ENCODE peak calls at places on chromosomes 6 and 20, in five cellular contexts. One of them, this sample, is unnamed.

GRCh38 chr6:41161851-41162552 is 914 bp downstream of the TREM2 start:
- DNase-seq in spleen: no peak
- DNase-seq in K562: no peak
- DNase-seq in HCT116: no peak
- DNase-seq in HL-60: peak; percentile 26
- DNase-seq in this sample: no peak

GRCh38 chr6:149223934-149224333 is 93.6 kb upstream of the TAB2 start:
- DNase-seq in spleen: no peak
- DNase-seq in HL-60: no peak
- DNase-seq in K562: no peak
- DNase-seq in HCT116: no peak
- DNase-seq in this sample: no peak

GRCh38 chr6:119484598-119484997 is 135.0 kb upstream of the MAN1A1 start:
- DNase-seq in spleen: no peak
- DNase-seq in HL-60: no peak
- DNase-seq in HCT116: peak; percentile 95
- DNase-seq in K562: no peak
- DNase-seq in this sample: no peak

GRCh38 chr6:52362443-52363221 is 681 bp downstream of the PAQR8 start:
- DNase-seq in spleen: peak; percentile 91
- DNase-seq in HCT116: no peak
- DNase-seq in K562: peak; percentile 48
- DNase-seq in HL-60: peak; percentile 35
- DNase-seq in this sample: no peak

GRCh38 chr6:131059486-131059885 is 3.6 kb downstream of the EPB41L2 start:
- DNase-seq in K562: no peak
- DNase-seq in HL-60: no peak
- DNase-seq in HCT116: no peak
- DNase-seq in spleen: no peak
- DNase-seq in this sample: peak; percentile 64

GRCh38 chr6:70709826-70710225 is 42.1 kb downstream of the SMAP1 start:
- DNase-seq in spleen: no peak
- DNase-seq in HL-60: no peak
- DNase-seq in K562: no peak
- DNase-seq in HCT116: no peak
- DNase-seq in this sample: no peak

GRCh38 chr6:74967821-74968220 is 238.0 kb downstream of the COL12A1 start:
- DNase-seq in K562: no peak
- DNase-seq in HL-60: peak; percentile 3
- DNase-seq in HCT116: no peak
- DNase-seq in spleen: no peak
- DNase-seq in this sample: no peak

GRCh38 chr6:74167951-74168350 is 471.9 kb downstream of the CD109 start:
- DNase-seq in HL-60: no peak
- DNase-seq in spleen: no peak
- DNase-seq in K562: no peak
- DNase-seq in HCT116: no peak
- DNase-seq in this sample: no peak

GRCh38 chr20:47688385-47689381 is 96.6 kb downstream of the SULF2 start:
- DNase-seq in HCT116: no peak
- DNase-seq in HL-60: no peak
- DNase-seq in spleen: no peak
- DNase-seq in K562: no peak
- DNase-seq in this sample: no peak

GRCh38 chr6:3232017-3232838 is 4.8 kb upstream of the TUBB2B start:
- DNase-seq in K562: no peak
- DNase-seq in HCT116: no peak
- DNase-seq in spleen: no peak
- DNase-seq in HL-60: no peak
- DNase-seq in this sample: no peak

GRCh38 chr20:49009899-49010631 is 36.0 kb upstream of the CSE1L start:
- DNase-seq in K562: no peak
- DNase-seq in spleen: no peak
- DNase-seq in HCT116: no peak
- DNase-seq in HL-60: no peak
- DNase-seq in this sample: no peak

GRCh38 chr20:8782804-8783203 is 286.1 kb upstream of the PLCB4 start:
- DNase-seq in K562: no peak
- DNase-seq in HL-60: no peak
- DNase-seq in HCT116: no peak
- DNase-seq in spleen: no peak
- DNase-seq in this sample: no peak

GRCh38 chr6:43308101-43308989 is at the start of gene CRIP3:
- DNase-seq in HL-60: no peak
- DNase-seq in K562: peak; percentile 67
- DNase-seq in spleen: peak; percentile 89
- DNase-seq in HCT116: no peak
- DNase-seq in this sample: peak; percentile 20

GRCh38 chr20:36199293-36200257 is 36.7 kb upstream of the AAR2 start:
- DNase-seq in K562: peak; percentile 83
- DNase-seq in HCT116: peak; percentile 45
- DNase-seq in spleen: peak; percentile 82
- DNase-seq in HL-60: peak; percentile 71
- DNase-seq in this sample: peak; percentile 68

GRCh38 chr6:26240157-26240980 is 124.6 kb upstream of the BTN3A2 start:
- DNase-seq in K562: no peak
- DNase-seq in spleen: peak; percentile 91
- DNase-seq in HCT116: no peak
- DNase-seq in HL-60: no peak
- DNase-seq in this sample: no peak

GRCh38 chr6:151340206-151340978 is 51.0 kb downstream of the ZBTB2 start:
- DNase-seq in spleen: no peak
- DNase-seq in HL-60: no peak
- DNase-seq in HCT116: no peak
- DNase-seq in K562: no peak
- DNase-seq in this sample: no peak

GRCh38 chr6:7273709-7274108 is 39.3 kb downstream of the SSR1 start:
- DNase-seq in spleen: no peak
- DNase-seq in HCT116: no peak
- DNase-seq in HL-60: no peak
- DNase-seq in K562: no peak
- DNase-seq in this sample: no peak

GRCh38 chr6:52506502-52506875 is 70.4 kb downstream of the TRAM2 start:
- DNase-seq in K562: no peak
- DNase-seq in HCT116: no peak
- DNase-seq in spleen: no peak
- DNase-seq in HL-60: no peak
- DNase-seq in this sample: no peak

GRCh38 chr6:112502348-112503130 is 155.4 kb downstream of the RFPL4B start:
- DNase-seq in HCT116: no peak
- DNase-seq in spleen: no peak
- DNase-seq in K562: no peak
- DNase-seq in HL-60: no peak
- DNase-seq in this sample: no peak

GRCh38 chr6:93825950-93826349 is 406.6 kb upstream of the EPHA7 start:
- DNase-seq in spleen: no peak
- DNase-seq in HCT116: no peak
- DNase-seq in HL-60: no peak
- DNase-seq in K562: no peak
- DNase-seq in this sample: no peak

GRCh38 chr6:93828553-93828952 is 409.2 kb upstream of the EPHA7 start:
- DNase-seq in K562: no peak
- DNase-seq in HL-60: no peak
- DNase-seq in HCT116: no peak
- DNase-seq in spleen: no peak
- DNase-seq in this sample: no peak

GRCh38 chr6:93829009-93829408 is 409.6 kb upstream of the EPHA7 start:
- DNase-seq in K562: no peak
- DNase-seq in HL-60: no peak
- DNase-seq in HCT116: no peak
- DNase-seq in spleen: no peak
- DNase-seq in this sample: no peak

GRCh38 chr6:93823489-93823888 is 404.1 kb upstream of the EPHA7 start:
- DNase-seq in HCT116: no peak
- DNase-seq in HL-60: no peak
- DNase-seq in spleen: no peak
- DNase-seq in K562: no peak
- DNase-seq in this sample: no peak

DNA sequence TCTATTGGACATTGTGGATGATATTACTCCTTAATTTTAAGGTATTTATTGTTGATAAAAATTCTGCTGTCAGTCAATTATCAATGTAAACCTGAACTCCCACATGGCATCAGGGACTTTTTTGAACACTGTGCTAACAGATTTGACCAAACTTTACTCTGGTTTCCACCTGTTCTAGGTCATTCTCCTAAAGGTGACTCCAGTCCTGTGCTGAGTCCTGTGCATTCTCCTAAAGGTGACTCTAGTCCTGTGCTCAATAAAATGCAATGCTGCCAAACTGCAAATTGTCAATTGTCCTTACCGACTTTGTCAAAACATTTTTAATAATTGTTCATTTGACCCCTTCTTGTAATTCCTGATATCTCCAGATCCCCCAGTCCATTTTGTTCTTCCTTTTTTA is 408.4 kb upstream of the EPHA7 start:
- DNase-seq in HCT116: no peak
- DNase-seq in K562: no peak
- DNase-seq in spleen: no peak
- DNase-seq in HL-60: no peak
- DNase-seq in this sample: no peak
- TF ChIP-seq POLR2AphosphoS5 in HCT116: no peak
- TF ChIP-seq POLR2AphosphoS5 in K562: no peak
- TF ChIP-seq POLR2AphosphoS5 in spleen: no peak
- TF ChIP-seq POLR2AphosphoS5 in HL-60: no peak
- TF ChIP-seq POLR2AphosphoS5 in this sample: no peak

GRCh38 chr6:33273129-33273923 is 1.5 kb downstream of the RPS18 start:
- DNase-seq in K562: no peak
- DNase-seq in HL-60: no peak
- DNase-seq in HCT116: no peak
- DNase-seq in spleen: no peak
- DNase-seq in this sample: no peak

GRCh38 chr6:33273924-33274902 is 2.3 kb downstream of the RPS18 start:
- DNase-seq in K562: peak; percentile 34
- DNase-seq in HL-60: no peak
- DNase-seq in HCT116: no peak
- DNase-seq in spleen: no peak
- DNase-seq in this sample: no peak

GRCh38 chr6:33271608-33272357 is at the start of the genes RPS18 and VPS52:
- DNase-seq in spleen: peak; percentile 94
- DNase-seq in HL-60: peak; percentile 97
- DNase-seq in HCT116: peak; percentile 99
- DNase-seq in K562: peak; percentile 100
- DNase-seq in this sample: peak; percentile 93

GRCh38 chr6:33271098-33271607 is 523 bp downstream of the VPS52 start:
- DNase-seq in K562: peak; percentile 58
- DNase-seq in HL-60: no peak
- DNase-seq in spleen: no peak
- DNase-seq in HCT116: no peak
- DNase-seq in this sample: no peak

GRCh38 chr6:33272358-33273128 is 668 bp downstream of the RPS18 start:
- DNase-seq in HL-60: no peak
- DNase-seq in HCT116: no peak
- DNase-seq in K562: no peak
- DNase-seq in spleen: no peak
- DNase-seq in this sample: no peak
- TF ChIP-seq POLR2AphosphoS5 in HL-60: no peak
- TF ChIP-seq POLR2AphosphoS5 in HCT116: no peak
- TF ChIP-seq POLR2AphosphoS5 in K562: peak; percentile 22
- TF ChIP-seq POLR2AphosphoS5 in spleen: no peak
- TF ChIP-seq POLR2AphosphoS5 in this sample: peak; percentile 38

GRCh38 chr6:33761922-33762629 is 15.4 kb upstream of the IP6K3 start:
- DNase-seq in HCT116: no peak
- DNase-seq in HL-60: peak; percentile 62
- DNase-seq in K562: peak; percentile 84
- DNase-seq in spleen: peak; percentile 84
- DNase-seq in this sample: no peak
- TF ChIP-seq POLR2AphosphoS5 in HCT116: no peak
- TF ChIP-seq POLR2AphosphoS5 in HL-60: no peak
- TF ChIP-seq POLR2AphosphoS5 in K562: no peak
- TF ChIP-seq POLR2AphosphoS5 in spleen: peak; percentile 87
- TF ChIP-seq POLR2AphosphoS5 in this sample: no peak

GRCh38 chr6:31829633-31830492 is 2.3 kb downstream of the HSPA1B start:
- DNase-seq in HL-60: no peak
- DNase-seq in K562: peak; percentile 57
- DNase-seq in HCT116: no peak
- DNase-seq in spleen: peak; percentile 78
- DNase-seq in this sample: no peak
- TF ChIP-seq POLR2AphosphoS5 in HL-60: no peak
- TF ChIP-seq POLR2AphosphoS5 in K562: no peak
- TF ChIP-seq POLR2AphosphoS5 in HCT116: no peak
- TF ChIP-seq POLR2AphosphoS5 in spleen: peak; percentile 19
- TF ChIP-seq POLR2AphosphoS5 in this sample: no peak

GRCh38 chr20:844473-845225 is 11.1 kb downstream of the FAM110A start:
- DNase-seq in HL-60: peak; percentile 7
- DNase-seq in spleen: peak; percentile 99
- DNase-seq in K562: peak; percentile 91
- DNase-seq in HCT116: peak; percentile 56
- DNase-seq in this sample: no peak
- TF ChIP-seq POLR2AphosphoS5 in HL-60: no peak
- TF ChIP-seq POLR2AphosphoS5 in spleen: peak; percentile 72
- TF ChIP-seq POLR2AphosphoS5 in K562: no peak
- TF ChIP-seq POLR2AphosphoS5 in HCT116: no peak
- TF ChIP-seq POLR2AphosphoS5 in this sample: no peak

DNA sequence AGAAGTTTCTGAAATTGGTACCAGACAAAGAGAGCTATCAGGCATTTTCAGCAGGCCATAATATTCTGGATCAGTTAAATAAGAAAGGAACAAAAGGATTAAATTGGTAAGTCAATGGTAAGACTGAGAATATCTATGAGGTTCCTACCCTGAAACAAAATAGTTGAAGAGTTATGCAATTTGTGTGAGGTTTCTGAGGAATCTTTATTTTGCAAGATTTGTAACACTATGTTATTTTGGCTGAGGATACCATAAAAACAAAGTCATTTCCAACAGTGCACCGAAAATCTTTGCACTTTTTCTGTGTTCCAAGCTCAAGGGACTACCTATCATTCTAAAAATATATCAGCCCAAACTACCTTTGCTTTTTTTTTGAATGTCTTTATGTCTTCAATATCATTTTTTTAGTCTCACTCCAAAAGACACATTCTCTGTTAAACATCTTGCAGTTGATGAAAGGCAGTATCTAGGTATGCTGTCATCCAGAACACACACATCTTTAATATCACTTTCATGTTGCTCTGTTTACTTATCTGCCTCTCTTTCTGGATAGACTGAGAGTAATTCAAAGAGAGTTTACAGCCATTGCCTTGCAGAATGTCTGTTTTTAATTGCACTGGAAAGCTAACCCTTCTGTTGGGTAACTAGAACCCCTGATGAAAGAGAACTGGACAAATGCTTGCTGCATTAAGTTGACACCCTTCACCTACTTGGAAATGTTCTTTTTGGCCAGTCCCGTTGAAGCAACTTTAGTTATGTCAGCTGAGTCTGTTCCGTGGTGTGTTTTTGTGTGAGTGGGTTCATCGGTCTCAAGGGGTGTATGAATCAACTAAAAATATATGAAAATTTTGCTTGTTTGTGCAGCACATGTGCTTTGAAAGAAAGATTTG is 383.6 kb upstream of the CITED2 start:
- DNase-seq in HCT116: no peak
- DNase-seq in K562: no peak
- DNase-seq in spleen: no peak
- DNase-seq in HL-60: no peak
- DNase-seq in this sample: no peak
- TF ChIP-seq POLR2AphosphoS5 in HCT116: no peak
- TF ChIP-seq POLR2AphosphoS5 in K562: no peak
- TF ChIP-seq POLR2AphosphoS5 in spleen: no peak
- TF ChIP-seq POLR2AphosphoS5 in HL-60: no peak
- TF ChIP-seq POLR2AphosphoS5 in this sample: no peak